ENCODE peak calls at places on chromosomes 11 and 22, in eight cellular contexts. B is prostate gland, X is heart left ventricle, A is fibroblast of mammary gland, O is PC-9, W is right atrium auricular region, J is mammary epithelial cell, C is fibroblast of pulmonary artery. L is an unnamed sample.

GRCh38 chr11:78290293-78291176 is 101.8 kb downstream of the USP35 start:
- DNase-seq in B (no peak), O (no peak), W (peak; percentile 67), J (peak; percentile 73), X (no peak), A (peak; percentile 93), C (peak; percentile 96), L (peak; percentile 88)

GRCh38 chr22:18968011-18968749 is 32.1 kb upstream of the PRODH start:
- DNase-seq in C (peak; percentile 31), A (peak; percentile 12), X (peak; percentile 27), J (no peak), O (peak; percentile 28), B (no peak), W (no peak), L (peak; percentile 35)

GRCh38 chr22:47112994-47113879 is 350.8 kb downstream of the TBC1D22A start:
- DNase-seq in A (no peak), W (no peak), O (no peak), B (no peak), C (no peak), X (no peak), J (no peak), L (no peak)

GRCh38 chr11:47236482-47236881 is 12.1 kb downstream of the ACP2 start:
- DNase-seq in O (no peak), C (peak; percentile 30), J (no peak), B (no peak), X (no peak), W (no peak), A (peak; percentile 76), L (peak; percentile 21)

GRCh38 chr11:5367461-5368074 is 16.0 kb upstream of the OR51M1 start:
- DNase-seq in C (peak; percentile 92), X (peak; percentile 7), A (peak; percentile 43), W (no peak), B (no peak), J (no peak), O (no peak), L (peak; percentile 91)

GRCh38 chr11:4891996-4892640 is 10.4 kb downstream of the OR51T1 start:
- DNase-seq in A (peak; percentile 92), C (peak; percentile 87), B (no peak), O (no peak), X (no peak), W (no peak), J (peak; percentile 82), L (peak; percentile 92)

GRCh38 chr11:59680287-59681154 is 11.7 kb upstream of the PATL1 start:
- DNase-seq in A (peak; percentile 81), W (no peak), J (peak; percentile 64), O (peak; percentile 65), B (peak; percentile 67), C (peak; percentile 90), X (peak; percentile 38), L (peak; percentile 89)

GRCh38 chr11:95152878-95153856 is 63.5 kb downstream of the ENDOD1 start:
- DNase-seq in W (no peak), C (no peak), A (no peak), X (no peak), B (no peak), O (no peak), J (no peak), L (no peak)

GRCh38 chr11:46363455-46363920 is 16.2 kb downstream of the DGKZ start:
- DNase-seq in X (peak; percentile 76), B (no peak), J (peak; percentile 83), A (peak; percentile 14), W (peak; percentile 74), C (no peak), O (peak; percentile 93), L (peak; percentile 50)

GRCh38 chr11:125072961-125073590 is 10.0 kb downstream of the SLC37A2 start:
- DNase-seq in A (no peak), W (no peak), B (no peak), C (no peak), J (no peak), O (no peak), X (no peak), L (no peak)

GRCh38 chr11:128603003-128603715 is 15.8 kb upstream of the ETS1 start:
- DNase-seq in W (no peak), C (no peak), X (no peak), O (no peak), A (no peak), J (no peak), B (no peak), L (no peak)

DNA sequence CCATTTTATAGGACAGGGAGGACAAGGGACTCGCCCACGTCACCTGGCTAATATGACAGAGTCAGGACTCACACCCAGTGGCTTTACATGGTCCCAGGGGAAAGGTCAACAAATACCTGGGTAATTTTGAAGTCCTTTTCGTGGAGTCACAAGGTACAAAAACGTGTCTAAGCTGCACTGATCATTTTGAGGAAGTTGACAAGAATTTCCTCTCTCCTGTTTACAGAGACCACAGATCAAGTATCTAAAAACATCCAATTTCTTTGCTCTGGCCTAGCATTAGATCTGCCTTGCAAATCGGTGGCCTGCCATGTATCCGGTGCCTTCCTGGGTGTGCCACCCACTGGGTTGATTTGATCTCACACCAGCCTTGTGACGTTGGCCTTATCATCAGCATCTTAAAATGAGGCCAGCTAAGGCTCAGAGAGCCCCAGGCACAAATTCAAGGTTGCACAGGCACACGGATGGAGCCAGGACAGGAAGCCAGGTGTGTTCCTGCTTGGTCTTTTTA is 17.6 kb downstream of the GDPD5 start:
- DNase-seq in W (no peak), X (no peak), A (no peak), B (no peak), C (no peak), J (no peak), O (no peak), L (no peak)
- TF ChIP-seq CTCF in W (no peak), X (no peak), A (no peak), B (no peak), C (no peak), J (no peak), O (no peak), L (no peak)

GRCh38 chr22:17772963-17773605 is 1.2 kb downstream of the BID start:
- DNase-seq in C (no peak), A (peak; percentile 26), O (peak; percentile 56), X (no peak), B (no peak), J (peak; percentile 35), W (no peak), L (peak; percentile 32)
- H3K4me3 ChIP-seq in C (peak overlapping the region; percentile 55), A (peak overlapping the region; percentile 61), O (peak overlapping the region; percentile 74), X (peak overlapping the region; percentile 85), B (peak overlapping the region; percentile 83), J (peak overlapping the region; percentile 47), W (peak overlapping the region; percentile 77), L (peak overlapping the region; percentile 63)

DNA sequence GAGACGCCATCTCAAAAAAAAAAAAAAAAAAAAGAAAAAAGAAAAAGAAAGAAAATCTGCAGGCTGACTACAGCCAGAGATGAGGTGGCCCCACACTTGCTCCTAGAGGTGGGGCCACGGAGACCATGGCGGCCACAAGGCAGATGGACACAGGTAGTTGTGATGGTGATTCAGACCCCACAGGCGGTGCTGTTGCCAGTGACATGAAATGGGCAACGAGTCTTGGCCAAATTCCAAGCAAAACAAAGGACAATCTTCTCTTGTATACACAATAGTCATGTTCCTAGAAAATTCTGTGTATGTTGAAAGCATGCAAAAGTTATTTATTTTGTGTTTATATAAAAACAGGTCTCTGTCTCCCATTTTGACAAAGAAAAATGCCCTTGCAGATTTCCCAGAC is 22.6 kb upstream of the DAGLA start:
- DNase-seq in O (peak; percentile 47), X (no peak), B (peak; percentile 53), J (peak; percentile 45), C (peak; percentile 33), W (no peak), A (no peak), L (no peak)
- TF ChIP-seq CTCF in O (no peak), X (no peak), B (no peak), J (no peak), C (no peak), W (no peak), A (no peak), L (no peak)

GRCh38 chr11:126989942-126990715 is 10.4 kb downstream of the KIRREL3 start:
- DNase-seq in A (peak; percentile 62), X (peak; percentile 41), J (peak; percentile 53), W (peak; percentile 69), O (peak; percentile 71), C (peak; percentile 68), B (peak; percentile 51), L (peak; percentile 69)
- H3K4me3 ChIP-seq in A (no peak overlapping the region), X (no peak overlapping the region), J (no peak overlapping the region), W (no peak overlapping the region), O (no peak overlapping the region), C (no peak overlapping the region), B (no peak overlapping the region), L (no peak overlapping the region)

DNA sequence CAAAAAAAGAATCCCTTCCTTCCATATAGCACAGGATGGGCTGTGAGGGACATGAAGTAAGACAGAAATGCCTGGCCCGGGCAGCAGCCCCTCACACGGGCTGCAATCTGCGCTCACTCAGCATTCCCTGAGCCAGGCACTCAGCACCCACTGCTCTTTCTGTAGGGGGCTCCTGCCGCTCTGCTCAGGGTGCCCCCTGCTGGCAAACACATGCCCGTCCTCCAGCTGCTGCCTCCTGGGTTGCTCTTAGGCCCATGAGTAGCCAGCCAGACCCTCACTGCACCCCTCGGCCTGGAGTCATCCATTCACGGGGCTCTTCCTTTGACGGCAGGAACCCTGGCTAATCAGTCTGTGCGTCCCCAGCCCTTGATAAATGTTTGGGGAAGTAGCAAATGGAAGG is 6.9 kb downstream of the MCAT start:
- DNase-seq in O (peak; percentile 35), A (peak; percentile 34), W (no peak), X (peak; percentile 40), B (no peak), C (peak; percentile 55), J (no peak), L (peak; percentile 32)
- TF ChIP-seq CTCF in O (peak; percentile 75), A (peak; percentile 62), W (peak; percentile 68), X (peak; percentile 59), B (no peak), C (peak; percentile 79), J (peak; percentile 61), L (peak; percentile 85)

GRCh38 chr11:114160884-114161283 is 101.4 kb downstream of the ZBTB16 start:
- DNase-seq in B (no peak), J (peak; percentile 62), W (no peak), O (no peak), A (peak; percentile 92), X (no peak), C (no peak), L (peak; percentile 51)
- H3K4me3 ChIP-seq in B (no peak overlapping the region), J (no peak overlapping the region), W (peak overlapping the region; percentile 22), O (no peak overlapping the region), A (no peak overlapping the region), X (no peak overlapping the region), C (no peak overlapping the region), L (no peak overlapping the region)

L was measured in cardiac fibroblast.